ENCODE peak calls at places on chromosome 13, in four cellular contexts. G is stimulated activated CD4-positive, alpha-beta T cell treated with anti-CD3 and anti-CD28 coated beads, TNF-alpha, amount 100 ng/mL, for 24 hours; M is stimulated activated CD8-positive, alpha-beta memory T cell treated with anti-CD3 and anti-CD28 coated beads, Interleukin-7, amount 100 ng/mL, for 1 hour; K is mucosa of descending colon. I is an unnamed sample.
A peak's percentile ranks its signal among the peaks of the same experiment; 100 is the strongest.

GRCh38 chr13:80141114-80141849 is 199.6 kb downstream of the SPRY2 start:
- DNase-seq in G (no peak), M (no peak), K (no peak), I (no peak)

GRCh38 chr13:44605275-44605674 is 29.1 kb upstream of the TSC22D1 start:
- DNase-seq in G (no peak), M (no peak), K (no peak), I (no peak)

GRCh38 chr13:54029226-54029625 is 1000.6 kb downstream of the OLFM4 start:
- DNase-seq in G (no peak), M (no peak), K (no peak), I (no peak)

GRCh38 chr13:44050450-44051063 is 170.9 kb downstream of the LACC1 start:
- DNase-seq in G (no peak), M (no peak), K (peak; percentile 43), I (no peak)

GRCh38 chr13:70080030-70080429 is 27.6 kb upstream of the ATXN8OS start:
- DNase-seq in G (no peak), M (no peak), K (no peak), I (no peak)

GRCh38 chr13:32811297-32811800 is 204.9 kb upstream of the KL start:
- DNase-seq in G (no peak), M (no peak), K (peak; percentile 35), I (no peak)

GRCh38 chr13:38419312-38419873 is 69.7 kb downstream of the UFM1 start:
- DNase-seq in G (no peak), M (no peak), K (no peak), I (no peak)

GRCh38 chr13:34201050-34201913 is 383.3 kb downstream of the RFC3 start:
- DNase-seq in G (no peak), M (no peak), K (peak; percentile 12), I (no peak)